ENCODE peak calls at places on chromosome 6, in four cellular contexts. One of them, this sample, is unnamed. For H3K36me3, the result is how much of the 10 kb centered on the place peaks cover.

GRCh38 chr6:170280689-170281045 is 10.2 kb downstream of the DLL1 start:
- DNase-seq in naive thymus-derived CD4-positive, alpha-beta T cell: no peak
- DNase-seq in fibroblast of lung: peak
- DNase-seq in uterus: no peak
- DNase-seq in this sample: no peak

GRCh38 chr6:39684790-39685485 is 40.3 kb downstream of the KIF6 start:
- DNase-seq in naive thymus-derived CD4-positive, alpha-beta T cell: no peak
- DNase-seq in fibroblast of lung: peak
- DNase-seq in uterus: no peak
- DNase-seq in this sample: no peak

GRCh38 chr6:85672050-85672449 is 29.4 kb upstream of the SYNCRIP start:
- DNase-seq in naive thymus-derived CD4-positive, alpha-beta T cell: no peak
- DNase-seq in fibroblast of lung: no peak
- DNase-seq in uterus: no peak
- DNase-seq in this sample: no peak

GRCh38 chr6:157527471-157527907 is 146.5 kb downstream of the ZDHHC14 start:
- DNase-seq in naive thymus-derived CD4-positive, alpha-beta T cell: peak
- DNase-seq in fibroblast of lung: peak
- DNase-seq in uterus: no peak
- DNase-seq in this sample: peak

GRCh38 chr6:33317418-33317667 is 201 bp downstream of the ZBTB22 start:
- DNase-seq in naive thymus-derived CD4-positive, alpha-beta T cell: no peak
- DNase-seq in fibroblast of lung: no peak
- DNase-seq in uterus: no peak
- DNase-seq in this sample: no peak

GRCh38 chr6:150138638-150139037 is 4.2 kb upstream of the PPP1R14C start:
- DNase-seq in naive thymus-derived CD4-positive, alpha-beta T cell: no peak
- DNase-seq in fibroblast of lung: no peak
- DNase-seq in uterus: no peak
- DNase-seq in this sample: no peak

GRCh38 chr6:47076422-47077344 is 34.6 kb upstream of the ADGRF1 start:
- DNase-seq in naive thymus-derived CD4-positive, alpha-beta T cell: no peak
- DNase-seq in fibroblast of lung: peak
- DNase-seq in uterus: no peak
- DNase-seq in this sample: no peak

GRCh38 chr6:168078199-168078942 is 641 bp downstream of the FRMD1 start:
- DNase-seq in naive thymus-derived CD4-positive, alpha-beta T cell: no peak
- DNase-seq in fibroblast of lung: no peak
- DNase-seq in uterus: no peak
- DNase-seq in this sample: no peak

GRCh38 chr6:34457747-34458462 is 8.0 kb upstream of the PACSIN1 start:
- DNase-seq in naive thymus-derived CD4-positive, alpha-beta T cell: no peak
- DNase-seq in fibroblast of lung: no peak
- DNase-seq in uterus: no peak
- DNase-seq in this sample: no peak

GRCh38 chr6:163947276-163947675 is 532.8 kb downstream of the QKI start:
- DNase-seq in naive thymus-derived CD4-positive, alpha-beta T cell: no peak
- DNase-seq in fibroblast of lung: no peak
- DNase-seq in uterus: no peak
- DNase-seq in this sample: no peak

GRCh38 chr6:7224726-7225125 is 88.3 kb downstream of the SSR1 start:
- DNase-seq in naive thymus-derived CD4-positive, alpha-beta T cell: no peak
- DNase-seq in fibroblast of lung: no peak
- DNase-seq in uterus: no peak
- DNase-seq in this sample: no peak

GRCh38 chr6:130560231-130560630 is 194.4 kb downstream of the TMEM200A start:
- DNase-seq in naive thymus-derived CD4-positive, alpha-beta T cell: no peak
- DNase-seq in fibroblast of lung: no peak
- DNase-seq in uterus: no peak
- DNase-seq in this sample: no peak

GRCh38 chr6:105595829-105596228 is 192.9 kb upstream of the PREP start:
- DNase-seq in naive thymus-derived CD4-positive, alpha-beta T cell: no peak
- DNase-seq in fibroblast of lung: no peak
- DNase-seq in uterus: no peak
- DNase-seq in this sample: no peak

GRCh38 chr6:122049341-122049740 is 350.1 kb upstream of the HSF2 start:
- DNase-seq in naive thymus-derived CD4-positive, alpha-beta T cell: no peak
- DNase-seq in fibroblast of lung: peak
- DNase-seq in uterus: no peak
- DNase-seq in this sample: no peak

GRCh38 chr6:169994734-169995133 is 243.3 kb downstream of the ERMARD start:
- DNase-seq in naive thymus-derived CD4-positive, alpha-beta T cell: no peak
- DNase-seq in fibroblast of lung: no peak
- DNase-seq in uterus: no peak
- DNase-seq in this sample: no peak

GRCh38 chr6:81997091-81997926 is 244.8 kb upstream of the TENT5A start:
- DNase-seq in naive thymus-derived CD4-positive, alpha-beta T cell: no peak
- DNase-seq in fibroblast of lung: peak
- DNase-seq in uterus: no peak
- DNase-seq in this sample: no peak

GRCh38 chr6:142518126-142518525 is 216.3 kb downstream of the ADGRG6 start:
- DNase-seq in naive thymus-derived CD4-positive, alpha-beta T cell: no peak
- DNase-seq in fibroblast of lung: no peak
- DNase-seq in uterus: no peak
- DNase-seq in this sample: no peak

GRCh38 chr6:169216830-169217229 is 36.8 kb downstream of the THBS2 start:
- DNase-seq in naive thymus-derived CD4-positive, alpha-beta T cell: no peak
- DNase-seq in fibroblast of lung: peak
- DNase-seq in uterus: no peak
- DNase-seq in this sample: no peak

GRCh38 chr6:5287205-5287965 is 26.1 kb downstream of the FARS2 start:
- DNase-seq in naive thymus-derived CD4-positive, alpha-beta T cell: no peak
- DNase-seq in fibroblast of lung: peak
- DNase-seq in uterus: no peak
- DNase-seq in this sample: no peak

GRCh38 chr6:134267917-134268361 is 50.0 kb downstream of the SGK1 start:
- DNase-seq in naive thymus-derived CD4-positive, alpha-beta T cell: no peak
- DNase-seq in fibroblast of lung: no peak
- DNase-seq in uterus: peak
- DNase-seq in this sample: no peak

GRCh38 chr6:5905431-5906339 is 101.0 kb downstream of the NRN1 start:
- DNase-seq in naive thymus-derived CD4-positive, alpha-beta T cell: no peak
- DNase-seq in fibroblast of lung: peak
- DNase-seq in uterus: peak
- DNase-seq in this sample: no peak

GRCh38 chr6:27494987-27495385 is 22.1 kb upstream of the ZNF184 start:
- DNase-seq in naive thymus-derived CD4-positive, alpha-beta T cell: no peak
- DNase-seq in fibroblast of lung: no peak
- DNase-seq in uterus: no peak
- DNase-seq in this sample: no peak

GRCh38 chr6:41428995-41429417 is 93.6 kb downstream of the NCR2 start:
- DNase-seq in naive thymus-derived CD4-positive, alpha-beta T cell: no peak
- DNase-seq in fibroblast of lung: peak
- DNase-seq in uterus: peak
- DNase-seq in this sample: no peak

GRCh38 chr6:50849781-50850180 is 31.1 kb downstream of the TFAP2B start:
- DNase-seq in naive thymus-derived CD4-positive, alpha-beta T cell: no peak
- DNase-seq in fibroblast of lung: no peak
- DNase-seq in uterus: no peak
- DNase-seq in this sample: no peak

GRCh38 chr6:29005183-29005885 is at the start of gene ZNF311:
- DNase-seq in naive thymus-derived CD4-positive, alpha-beta T cell: peak
- DNase-seq in fibroblast of lung: peak
- DNase-seq in uterus: peak
- DNase-seq in this sample: peak

GRCh38 chr6:74048387-74048786 is 352.4 kb downstream of the CD109 start:
- DNase-seq in naive thymus-derived CD4-positive, alpha-beta T cell: no peak
- DNase-seq in fibroblast of lung: no peak
- DNase-seq in uterus: no peak
- DNase-seq in this sample: no peak

GRCh38 chr6:13446371-13446770 is 41.0 kb downstream of the GFOD1 start:
- DNase-seq in naive thymus-derived CD4-positive, alpha-beta T cell: no peak
- DNase-seq in fibroblast of lung: no peak
- DNase-seq in uterus: no peak
- DNase-seq in this sample: no peak

GRCh38 chr6:11218827-11219826 is 13.3 kb downstream of the NEDD9 start:
- DNase-seq in naive thymus-derived CD4-positive, alpha-beta T cell: no peak
- DNase-seq in fibroblast of lung: no peak
- DNase-seq in uterus: no peak
- DNase-seq in this sample: no peak

GRCh38 chr6:85594197-85594930 is 706 bp upstream of the SNX14 start:
- DNase-seq in naive thymus-derived CD4-positive, alpha-beta T cell: no peak
- DNase-seq in fibroblast of lung: peak
- DNase-seq in uterus: no peak
- DNase-seq in this sample: peak

GRCh38 chr6:14454467-14454763 is 336.8 kb downstream of the CD83 start:
- DNase-seq in naive thymus-derived CD4-positive, alpha-beta T cell: peak
- DNase-seq in fibroblast of lung: no peak
- DNase-seq in uterus: no peak
- DNase-seq in this sample: peak

DNA sequence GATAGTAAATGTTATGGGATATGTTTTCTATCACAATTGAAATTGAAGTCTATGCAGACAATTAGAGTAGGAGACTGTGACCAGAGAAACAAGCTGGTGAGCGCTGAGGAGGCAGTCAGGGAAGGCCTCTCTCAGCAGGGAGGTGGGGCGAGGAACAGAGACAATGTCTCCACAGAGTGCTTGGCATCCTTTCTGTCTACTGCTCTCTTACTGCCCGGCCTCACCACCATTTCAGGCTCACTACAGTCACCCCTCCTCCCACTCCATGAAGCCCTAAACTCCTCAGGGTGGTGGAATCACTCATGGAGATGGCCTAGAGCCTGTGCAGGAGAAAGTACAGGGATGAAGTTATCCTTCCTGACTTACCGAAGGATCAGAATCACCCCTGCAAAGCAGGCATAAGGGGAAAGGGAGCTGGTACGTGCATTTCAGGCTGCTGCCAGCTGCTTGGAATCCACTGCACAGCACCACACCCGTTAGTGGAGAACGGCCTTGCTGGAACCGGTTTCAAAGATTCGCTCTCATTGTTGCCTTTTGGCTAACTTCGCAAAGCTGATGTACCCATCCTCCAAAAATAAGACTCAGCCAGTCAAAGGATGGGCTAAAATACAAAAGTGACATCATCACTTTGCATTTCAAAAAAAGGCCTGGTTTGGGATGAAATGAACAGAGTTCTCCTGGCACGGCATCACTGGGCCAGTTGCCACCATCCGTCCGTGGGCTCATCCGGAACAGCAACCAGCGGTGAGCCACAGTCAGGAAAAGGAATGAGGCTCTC is 67.3 kb downstream of the SLC22A23 start:
- DNase-seq in naive thymus-derived CD4-positive, alpha-beta T cell: no peak
- DNase-seq in fibroblast of lung: peak
- DNase-seq in uterus: peak
- DNase-seq in this sample: no peak
- H3K36me3 ChIP-seq in naive thymus-derived CD4-positive, alpha-beta T cell: under half
- H3K36me3 ChIP-seq in fibroblast of lung: under half
- H3K36me3 ChIP-seq in uterus: under half
- H3K36me3 ChIP-seq in this sample: under half

GRCh38 chr6:44395501-44395900 is 8.0 kb downstream of the CDC5L start:
- DNase-seq in naive thymus-derived CD4-positive, alpha-beta T cell: no peak
- DNase-seq in fibroblast of lung: no peak
- DNase-seq in uterus: no peak
- DNase-seq in this sample: no peak
- H3K36me3 ChIP-seq in naive thymus-derived CD4-positive, alpha-beta T cell: under half
- H3K36me3 ChIP-seq in fibroblast of lung: under half
- H3K36me3 ChIP-seq in uterus: under half
- H3K36me3 ChIP-seq in this sample: half or more

GRCh38 chr6:18162401-18162800 is 7.2 kb downstream of the KDM1B start:
- DNase-seq in naive thymus-derived CD4-positive, alpha-beta T cell: no peak
- DNase-seq in fibroblast of lung: no peak
- DNase-seq in uterus: no peak
- DNase-seq in this sample: no peak

GRCh38 chr6:18160921-18161320 is 5.7 kb downstream of the KDM1B start:
- DNase-seq in naive thymus-derived CD4-positive, alpha-beta T cell: no peak
- DNase-seq in fibroblast of lung: no peak
- DNase-seq in uterus: no peak
- DNase-seq in this sample: no peak

GRCh38 chr6:18165746-18166145 is 10.5 kb downstream of the KDM1B start:
- DNase-seq in naive thymus-derived CD4-positive, alpha-beta T cell: no peak
- DNase-seq in fibroblast of lung: no peak
- DNase-seq in uterus: no peak
- DNase-seq in this sample: no peak

GRCh38 chr6:18166314-18167007 is 11.2 kb downstream of the KDM1B start:
- DNase-seq in naive thymus-derived CD4-positive, alpha-beta T cell: no peak
- DNase-seq in fibroblast of lung: peak
- DNase-seq in uterus: no peak
- DNase-seq in this sample: no peak

DNA sequence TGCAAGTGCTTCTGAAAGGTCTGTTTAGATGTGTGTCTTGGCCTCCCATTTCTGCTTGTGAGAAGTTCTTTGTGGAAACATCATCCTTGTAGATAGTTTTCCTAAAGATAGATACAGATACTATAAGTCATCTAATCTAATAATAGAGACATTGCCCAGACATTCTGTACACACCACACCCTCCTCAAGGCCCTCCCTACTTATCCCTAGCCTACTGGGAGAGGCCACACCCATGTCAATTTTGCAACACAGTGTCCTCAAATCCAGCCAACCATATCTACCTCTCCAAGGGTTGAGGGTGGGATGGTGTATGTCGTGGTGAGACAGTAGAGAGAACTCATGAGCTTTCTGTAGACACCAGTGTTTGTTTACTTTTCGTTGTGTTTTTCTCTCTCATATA is 6.2 kb downstream of the KDM1B start:
- DNase-seq in naive thymus-derived CD4-positive, alpha-beta T cell: no peak
- DNase-seq in fibroblast of lung: no peak
- DNase-seq in uterus: no peak
- DNase-seq in this sample: no peak
- H3K36me3 ChIP-seq in naive thymus-derived CD4-positive, alpha-beta T cell: under half
- H3K36me3 ChIP-seq in fibroblast of lung: under half
- H3K36me3 ChIP-seq in uterus: under half
- H3K36me3 ChIP-seq in this sample: under half

GRCh38 chr6:24825130-24825630 is 26.5 kb upstream of the ARMH2 start:
- DNase-seq in naive thymus-derived CD4-positive, alpha-beta T cell: no peak
- DNase-seq in fibroblast of lung: no peak
- DNase-seq in uterus: no peak
- DNase-seq in this sample: no peak

GRCh38 chr6:24827970-24828369 is 29.3 kb upstream of the ARMH2 start:
- DNase-seq in naive thymus-derived CD4-positive, alpha-beta T cell: no peak
- DNase-seq in fibroblast of lung: no peak
- DNase-seq in uterus: no peak
- DNase-seq in this sample: no peak

GRCh38 chr6:24824142-24824755 is 25.5 kb upstream of the ARMH2 start:
- DNase-seq in naive thymus-derived CD4-positive, alpha-beta T cell: no peak
- DNase-seq in fibroblast of lung: no peak
- DNase-seq in uterus: no peak
- DNase-seq in this sample: no peak

GRCh38 chr6:24829657-24830056 is 30.9 kb upstream of the ARMH2 start:
- DNase-seq in naive thymus-derived CD4-positive, alpha-beta T cell: no peak
- DNase-seq in fibroblast of lung: no peak
- DNase-seq in uterus: no peak
- DNase-seq in this sample: no peak

GRCh38 chr6:24827162-24827561 is 28.4 kb upstream of the ARMH2 start:
- DNase-seq in naive thymus-derived CD4-positive, alpha-beta T cell: no peak
- DNase-seq in fibroblast of lung: no peak
- DNase-seq in uterus: no peak
- DNase-seq in this sample: no peak
- H3K36me3 ChIP-seq in naive thymus-derived CD4-positive, alpha-beta T cell: half or more
- H3K36me3 ChIP-seq in fibroblast of lung: under half
- H3K36me3 ChIP-seq in uterus: under half
- H3K36me3 ChIP-seq in this sample: half or more

This sample was measured in CD4-positive, alpha-beta memory T cell.